ENCODE peak calls at places on chromosome 9, in seven cellular contexts. K is esophagus squamous epithelium, J is Peyer's patch, M is left ventricle myocardium inferior, E is A549, O is colonic mucosa, H is heart right ventricle. A is an unnamed sample.

GRCh38 chr9:17807670-17808282 is 228.9 kb downstream of the SH3GL2 start:
- DNase-seq in K (no peak), J (no peak), M (no peak), E (no peak), O (peak; percentile 66), H (no peak), A (no peak)

GRCh38 chr9:124684140-124684539 is 87.0 kb downstream of the NR6A1 start:
- DNase-seq in K (no peak), J (no peak), M (no peak), E (no peak), O (no peak), H (no peak), A (no peak)

GRCh38 chr9:89113851-89114250 is 64.8 kb downstream of the SHC3 start:
- DNase-seq in K (no peak), J (no peak), M (no peak), E (no peak), O (no peak), H (no peak), A (no peak)

GRCh38 chr9:18905033-18905882 is 127.8 kb downstream of the SAXO1 start:
- DNase-seq in K (no peak), J (no peak), M (no peak), E (no peak), O (no peak), H (no peak), A (no peak)

GRCh38 chr9:90189306-90189705 is 453.3 kb downstream of the DIRAS2 start:
- DNase-seq in K (no peak), J (peak; percentile 55), M (no peak), E (no peak), O (no peak), H (no peak), A (no peak)

GRCh38 chr9:129895376-129896268 is 60.4 kb downstream of the USP20 start:
- DNase-seq in K (no peak), J (no peak), M (no peak), E (no peak), O (no peak), H (no peak), A (no peak)

GRCh38 chr9:26833792-26834191 is 58.8 kb downstream of the CAAP1 start:
- DNase-seq in K (no peak), J (no peak), M (no peak), E (no peak), O (no peak), H (no peak), A (peak; percentile 3)

GRCh38 chr9:134626576-134627416 is 14.8 kb upstream of the COL5A1 start:
- DNase-seq in K (no peak), J (no peak), M (no peak), E (no peak), O (no peak), H (no peak), A (no peak)

GRCh38 chr9:84899326-84899725 is 229.8 kb downstream of the NTRK2 start:
- DNase-seq in K (no peak), J (no peak), M (no peak), E (no peak), O (no peak), H (no peak), A (no peak)

DNA sequence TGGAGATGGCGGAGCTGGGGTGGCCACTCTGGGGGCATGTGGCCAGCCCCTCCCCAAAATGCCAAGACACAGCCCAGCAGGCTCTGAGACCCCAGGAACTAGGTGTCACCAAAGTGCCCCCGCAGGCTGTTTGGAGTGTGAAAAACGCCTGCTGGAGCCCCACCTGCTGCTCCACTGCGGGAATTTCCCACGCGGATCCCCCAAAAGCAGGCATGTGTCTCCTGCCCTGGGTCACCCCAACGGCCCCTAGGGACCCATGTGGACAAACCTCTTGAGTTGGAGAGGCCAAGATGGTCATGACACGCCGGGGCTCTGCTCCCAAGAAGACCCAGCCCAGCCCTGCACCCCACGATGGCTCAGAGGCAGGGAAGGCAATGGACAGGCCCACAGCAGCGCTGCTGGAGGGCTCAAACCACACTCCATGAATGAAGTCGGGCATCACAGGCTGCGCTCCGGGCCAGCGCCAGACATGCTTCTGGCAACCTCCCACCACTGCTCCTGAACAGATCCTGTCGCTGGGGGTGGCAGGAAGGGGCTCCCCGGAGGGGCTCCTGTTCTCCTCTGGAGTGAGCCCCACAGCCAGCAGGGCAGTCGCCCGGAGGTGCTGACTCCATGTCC is 15.3 kb downstream of the NOTCH1 start:
- DNase-seq in K (no peak), J (no peak), M (no peak), E (no peak), O (no peak), H (no peak), A (peak; percentile 59)
- H3K4me1 ChIP-seq in K (peaks cover 69% of the 10 kb centered on the region), J (peaks cover 93% of the 10 kb centered on the region), M (peaks cover 95% of the 10 kb centered on the region), E (peaks cover 49% of the 10 kb centered on the region), O (peaks cover 78% of the 10 kb centered on the region), H (peaks cover 90% of the 10 kb centered on the region), A (peaks cover 92% of the 10 kb centered on the region)

GRCh38 chr9:113386571-113387393 is 10.0 kb upstream of the HDHD3 start:
- DNase-seq in K (no peak), J (no peak), M (no peak), E (no peak), O (no peak), H (no peak), A (peak; percentile 42)

GRCh38 chr9:113387560-113388230 is 10.9 kb upstream of the HDHD3 start:
- DNase-seq in K (no peak), J (no peak), M (no peak), E (no peak), O (peak; percentile 79), H (no peak), A (peak; percentile 64)

GRCh38 chr9:113376634-113377531 is at the start of gene HDHD3:
- DNase-seq in K (peak; percentile 33), J (peak; percentile 80), M (peak; percentile 51), E (peak; percentile 92), O (peak; percentile 92), H (peak; percentile 85), A (peak; percentile 94)

GRCh38 chr9:113380869-113381378 is 4.1 kb upstream of the HDHD3 start:
- DNase-seq in K (no peak), J (peak; percentile 23), M (no peak), E (no peak), O (peak; percentile 73), H (no peak), A (no peak)

DNA sequence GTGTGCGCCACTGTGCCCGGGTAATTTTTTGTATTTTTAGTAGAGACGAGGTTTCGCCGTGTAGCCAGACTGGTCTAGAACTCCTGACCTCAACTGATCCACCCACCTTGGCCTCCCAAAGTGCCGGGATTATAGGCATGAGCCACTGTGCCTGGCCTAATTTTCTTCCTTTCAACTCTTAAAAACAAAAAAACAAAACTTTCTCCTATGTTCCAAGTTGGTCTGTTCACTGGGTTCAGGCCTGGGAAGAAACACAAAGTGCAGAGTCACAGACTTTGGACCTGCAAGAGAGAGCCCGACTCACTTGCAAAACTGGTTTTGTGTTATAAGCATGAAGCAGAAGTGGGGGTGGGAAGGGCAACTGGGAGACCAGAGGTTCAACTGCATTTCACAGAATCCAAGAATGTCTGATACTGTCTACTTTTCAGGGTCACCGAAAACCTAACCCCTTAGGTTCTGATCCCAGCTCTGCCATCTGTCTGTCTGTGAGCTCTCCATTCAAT is 5.2 kb upstream of the HDHD3 start:
- DNase-seq in K (no peak), J (no peak), M (no peak), E (no peak), O (peak; percentile 90), H (no peak), A (no peak)
- TF ChIP-seq CTCF in K (no peak), J (no peak), M (no peak), E (no peak), O (no peak), H (no peak), A (no peak)

GRCh38 chr9:81557957-81558791 is 131.2 kb downstream of the TLE1 start:
- DNase-seq in K (no peak), J (no peak), M (no peak), E (no peak), O (no peak), H (no peak), A (no peak)

GRCh38 chr9:81559197-81559596 is 130.2 kb downstream of the TLE1 start:
- DNase-seq in K (no peak), J (no peak), M (no peak), E (no peak), O (no peak), H (no peak), A (no peak)

GRCh38 chr9:81557452-81557956 is 131.8 kb downstream of the TLE1 start:
- DNase-seq in K (no peak), J (no peak), M (no peak), E (no peak), O (no peak), H (no peak), A (no peak)

GRCh38 chr9:81560851-81561732 is 128.3 kb downstream of the TLE1 start:
- DNase-seq in K (no peak), J (no peak), M (no peak), E (no peak), O (no peak), H (no peak), A (no peak)

DNA sequence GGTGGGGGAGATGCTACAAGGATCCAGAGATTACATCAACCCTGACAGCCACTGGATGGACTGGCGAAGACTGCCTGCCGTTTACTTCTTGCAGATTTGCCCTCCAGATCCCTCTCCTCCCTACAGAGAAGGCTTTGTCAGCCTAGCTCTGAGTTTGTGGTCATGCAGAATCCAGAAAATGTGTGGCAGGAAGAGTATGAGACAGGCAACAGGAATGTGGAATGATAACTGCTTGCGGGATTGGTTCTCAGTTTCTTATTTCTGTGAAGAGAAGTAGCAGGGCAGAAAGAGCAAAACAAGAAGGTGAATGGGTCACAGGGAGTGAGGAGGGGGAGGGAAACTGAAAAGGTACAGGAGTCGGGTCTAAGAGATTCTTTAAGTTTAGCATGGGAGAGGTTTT is 129.6 kb downstream of the TLE1 start:
- DNase-seq in K (no peak), J (no peak), M (no peak), E (peak; percentile 51), O (no peak), H (no peak), A (no peak)
- H3K4me1 ChIP-seq in K (no peaks in the 10 kb centered on the region), J (no peaks in the 10 kb centered on the region), M (peaks cover 25% of the 10 kb centered on the region), E (peaks cover 57% of the 10 kb centered on the region), O (no peaks in the 10 kb centered on the region), H (no peaks in the 10 kb centered on the region), A (no peaks in the 10 kb centered on the region)

GRCh38 chr9:105881654-105882349 is 187.5 kb downstream of the TMEM38B start:
- DNase-seq in K (no peak), J (peak; percentile 54), M (peak; percentile 53), E (peak; percentile 47), O (peak; percentile 59), H (peak; percentile 44), A (peak; percentile 60)
- TF ChIP-seq CTCF in K (peak; percentile 63), J (peak; percentile 81), M (peak; percentile 87), E (peak; percentile 64), O (peak; percentile 82), H (peak; percentile 86), A (peak; percentile 68)

GRCh38 chr9:127558581-127559246 is 53.4 kb upstream of the STXBP1 start:
- DNase-seq in K (no peak), J (no peak), M (no peak), E (no peak), O (no peak), H (no peak), A (no peak)

GRCh38 chr9:127555830-127556820 is 56.0 kb upstream of the STXBP1 start:
- DNase-seq in K (no peak), J (peak; percentile 52), M (peak; percentile 58), E (peak; percentile 96), O (peak; percentile 78), H (peak; percentile 54), A (peak; percentile 68)

GRCh38 chr9:127557998-127558546 is 54.0 kb upstream of the STXBP1 start:
- DNase-seq in K (no peak), J (no peak), M (no peak), E (no peak), O (no peak), H (no peak), A (no peak)

GRCh38 chr9:127556871-127557270 is 55.2 kb upstream of the STXBP1 start:
- DNase-seq in K (no peak), J (no peak), M (no peak), E (no peak), O (no peak), H (no peak), A (no peak)

GRCh38 chr9:127557466-127557869 is 54.6 kb upstream of the STXBP1 start:
- DNase-seq in K (no peak), J (no peak), M (no peak), E (no peak), O (no peak), H (peak; percentile 46), A (no peak)
- H3K4me1 ChIP-seq in K (peaks cover 78% of the 10 kb centered on the region), J (peaks cover 79% of the 10 kb centered on the region), M (peaks cover 89% of the 10 kb centered on the region), E (peaks cover 85% of the 10 kb centered on the region), O (peaks cover 42% of the 10 kb centered on the region), H (peaks cover 61% of the 10 kb centered on the region), A (peaks cover 46% of the 10 kb centered on the region)

A was measured in mucosa of descending colon.